ENCODE peak calls at places on chromosomes 16 and 17, in seven cellular contexts. H is hepatocyte, Q is astrocyte, F is fibroblast of lung, G is PC-9, I is GM23338, S is neural progenitor cell. T is an unnamed sample.
A peak's percentile ranks its signal among the peaks of the same experiment; 100 is the strongest.

GRCh38 chr17:77664097-77664729 is 294.3 kb upstream of the TNRC6C start:
- DNase-seq in S (no peak), F (no peak), G (no peak), Q (no peak), I (no peak), H (no peak), T (no peak)

GRCh38 chr17:6555331-6556120 is 829 bp downstream of the PITPNM3 start:
- DNase-seq in Q (peak; percentile 49), I (peak; percentile 78), H (peak; percentile 50), G (peak; percentile 50), S (peak; percentile 74), F (no peak), T (peak; percentile 84)

GRCh38 chr17:73126716-73127473 is 34.4 kb upstream of the SLC39A11 start:
- DNase-seq in Q (no peak), H (no peak), I (no peak), G (no peak), S (no peak), F (no peak), T (peak; percentile 17)

GRCh38 chr17:77927777-77928518 is 30.6 kb upstream of the TNRC6C start:
- DNase-seq in Q (no peak), F (no peak), H (no peak), S (no peak), I (no peak), G (no peak), T (no peak)

GRCh38 chr17:77936881-77937280 is 21.6 kb upstream of the TNRC6C start:
- DNase-seq in H (no peak), G (no peak), Q (no peak), F (no peak), I (no peak), S (no peak), T (no peak)

GRCh38 chr16:51818342-51818944 is 667.4 kb upstream of the SALL1 start:
- DNase-seq in G (no peak), H (peak; percentile 53), S (peak; percentile 74), Q (peak; percentile 4), F (peak; percentile 80), I (peak; percentile 78), T (peak; percentile 64)

GRCh38 chr17:61645898-61646297 is 54.9 kb upstream of the NACA2 start:
- DNase-seq in H (no peak), F (no peak), S (no peak), G (no peak), Q (no peak), I (no peak), T (no peak)

GRCh38 chr17:38352245-38353083 is 820 bp downstream of the SOCS7 start:
- DNase-seq in G (no peak), H (peak; percentile 34), Q (peak; percentile 15), F (peak; percentile 12), I (peak; percentile 69), S (peak; percentile 58), T (peak; percentile 64)

GRCh38 chr16:69366431-69366830 is 14.8 kb upstream of the TMED6 start:
- DNase-seq in Q (no peak), H (no peak), I (no peak), F (no peak), S (no peak), G (no peak), T (no peak)

GRCh38 chr17:74404802-74405201 is 27.1 kb upstream of the GPRC5C start:
- DNase-seq in G (no peak), F (no peak), I (no peak), H (no peak), S (no peak), Q (no peak), T (no peak)

GRCh38 chr17:52546990-52547389 is 388.5 kb upstream of the CA10 start:
- DNase-seq in G (no peak), S (no peak), I (no peak), F (no peak), Q (no peak), H (no peak), T (no peak)

GRCh38 chr17:71966459-71967313 is 154.1 kb upstream of the SOX9 start:
- DNase-seq in H (no peak), G (no peak), S (no peak), I (no peak), F (no peak), Q (peak; percentile 21), T (peak; percentile 51)

GRCh38 chr17:20611314-20611713 is 31.8 kb downstream of the CDRT15L2 start:
- DNase-seq in I (peak; percentile 33), G (no peak), F (no peak), H (no peak), Q (no peak), S (peak; percentile 17), T (no peak)

GRCh38 chr17:71434716-71435115 is 686.1 kb upstream of the SOX9 start:
- DNase-seq in F (no peak), S (no peak), H (no peak), G (no peak), I (no peak), Q (no peak), T (no peak)

GRCh38 chr16:12458591-12459400 is 344.9 kb downstream of the CPPED1 start:
- DNase-seq in H (no peak), G (no peak), I (no peak), S (no peak), Q (no peak), F (no peak), T (no peak)

GRCh38 chr17:3888343-3889171 is 4.3 kb downstream of the CAMKK1 start:
- DNase-seq in I (peak; percentile 87), F (peak; percentile 81), H (peak; percentile 72), G (peak; percentile 74), S (peak; percentile 68), Q (peak; percentile 89), T (peak; percentile 99)

DNA sequence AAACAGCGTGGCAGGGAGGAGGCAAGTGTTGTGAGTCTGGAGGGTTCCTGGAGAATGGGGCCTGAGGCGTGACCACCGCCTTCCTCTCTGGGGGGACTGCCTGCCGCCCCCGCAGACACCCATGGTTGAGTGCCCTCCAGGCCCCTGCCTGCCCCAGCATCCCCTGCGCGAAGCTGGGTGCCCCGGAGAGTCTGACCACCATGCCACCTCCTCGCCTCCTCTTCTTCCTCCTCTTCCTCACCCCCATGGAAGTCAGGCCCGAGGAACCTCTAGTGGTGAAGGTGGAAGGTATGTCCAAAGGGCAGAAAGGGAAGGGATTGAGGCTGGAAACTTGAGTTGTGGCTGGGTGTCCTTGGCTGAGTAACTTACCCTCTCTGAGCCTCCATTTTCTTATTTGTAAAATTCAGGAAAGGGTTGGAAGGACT is at the start of gene CD19:
- DNase-seq in G (no peak), H (no peak), Q (no peak), S (no peak), F (no peak), I (no peak), T (no peak)
- H3K4me2 ChIP-seq in G (no peak within 1 kb of the TSS), H (no peak within 1 kb of the TSS), Q (no peak within 1 kb of the TSS), S (peak within 1 kb of the TSS; percentile 66), F (no peak within 1 kb of the TSS), I (no peak within 1 kb of the TSS), T (no peak within 1 kb of the TSS)

DNA sequence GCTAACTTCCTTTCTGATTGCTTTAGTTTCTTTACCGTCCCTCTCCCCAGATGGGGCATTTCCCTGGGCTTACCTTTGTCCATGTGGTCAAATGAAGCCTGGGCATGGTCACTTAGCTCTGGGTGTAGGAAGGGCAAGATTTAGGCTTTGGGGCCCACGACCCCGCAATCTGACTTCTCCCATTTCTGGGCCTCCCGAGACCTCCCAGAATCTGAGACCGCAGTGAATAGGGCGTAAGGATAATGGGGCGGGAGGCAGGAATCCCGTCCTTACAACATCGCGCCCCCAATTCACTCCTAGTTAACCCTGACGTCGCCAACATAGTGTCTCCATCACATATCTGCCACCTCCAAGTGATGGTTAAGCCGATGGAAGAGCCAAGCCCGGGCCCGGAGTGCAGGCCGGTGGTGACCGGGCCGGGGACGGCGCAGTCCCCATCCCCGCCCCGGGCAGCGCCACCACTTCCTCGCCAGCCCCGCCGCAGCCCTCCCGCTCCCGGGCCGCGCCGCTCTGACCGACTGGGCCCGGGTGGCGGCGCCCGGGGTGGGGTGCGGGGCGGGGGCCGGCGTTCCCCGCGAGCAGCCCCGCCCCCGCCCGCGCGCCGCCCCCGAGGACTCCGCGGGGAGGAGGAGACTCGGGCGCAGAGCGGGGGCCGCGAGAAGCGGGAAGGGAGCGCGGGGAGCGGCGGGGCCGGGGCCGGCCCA is at the start of gene RHBDL3:
- DNase-seq in Q (no peak), F (no peak), H (no peak), I (peak; percentile 70), S (peak; percentile 67), G (no peak), T (peak; percentile 39)
- TF ChIP-seq EZH2 in Q (no peak), F (peak; percentile 90), H (peak; percentile 67), I (peak; percentile 26), S (peak; percentile 40), G (peak; percentile 65), T (peak; percentile 61)

DNA sequence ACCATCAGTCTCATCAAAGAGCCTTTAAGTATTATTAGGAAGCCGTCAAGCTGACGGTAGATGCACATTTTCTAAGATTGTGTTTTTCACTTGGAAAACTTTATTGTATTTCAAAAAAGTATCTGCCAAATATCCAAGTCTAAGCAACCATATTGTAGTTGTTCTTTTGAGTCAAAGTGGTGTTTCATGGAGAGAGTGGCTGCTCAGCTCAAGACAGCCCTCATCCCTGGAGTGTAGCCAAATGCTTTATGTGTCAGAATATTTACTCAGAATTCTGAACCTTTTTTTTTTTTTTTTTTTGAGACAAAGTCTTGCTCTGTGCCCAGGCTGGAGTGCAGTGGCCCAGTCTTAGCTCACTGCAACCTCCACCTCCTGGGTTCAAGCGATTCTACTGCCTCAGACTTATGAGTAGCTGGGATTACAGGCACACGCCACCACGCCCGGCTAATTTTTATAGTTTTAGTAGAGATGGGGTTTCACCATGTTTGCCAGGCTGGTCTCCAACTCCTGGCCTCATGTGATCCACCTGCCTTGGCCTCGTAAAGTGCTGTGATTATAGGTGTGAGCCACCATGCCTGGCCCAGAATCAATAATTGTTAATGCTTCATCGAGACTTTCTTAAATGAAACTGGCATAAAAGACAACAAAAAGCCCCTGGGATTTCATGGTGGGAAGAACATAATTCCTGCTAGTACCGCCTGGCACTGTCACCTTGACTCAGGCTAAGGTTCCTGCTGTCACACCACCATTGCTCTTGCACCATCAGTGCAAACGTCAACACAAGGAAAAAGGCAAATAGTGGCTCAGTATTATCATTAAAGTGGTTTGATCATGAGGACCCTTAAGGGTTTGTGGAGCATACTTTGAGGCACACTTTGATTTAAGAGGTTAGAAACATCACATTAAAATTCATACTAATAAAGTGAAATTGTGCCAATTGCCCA is 45.5 kb downstream of the PRKCA start:
- DNase-seq in F (peak; percentile 47), Q (no peak), I (no peak), S (no peak), H (peak; percentile 35), G (no peak), T (peak; percentile 73)
- H3K4me2 ChIP-seq in F (peak overlapping the region; percentile 65), Q (peak overlapping the region; percentile 69), I (no peak overlapping the region), S (no peak overlapping the region), H (peak overlapping the region; percentile 32), G (peak overlapping the region; percentile 56), T (peak overlapping the region; percentile 36)

DNA sequence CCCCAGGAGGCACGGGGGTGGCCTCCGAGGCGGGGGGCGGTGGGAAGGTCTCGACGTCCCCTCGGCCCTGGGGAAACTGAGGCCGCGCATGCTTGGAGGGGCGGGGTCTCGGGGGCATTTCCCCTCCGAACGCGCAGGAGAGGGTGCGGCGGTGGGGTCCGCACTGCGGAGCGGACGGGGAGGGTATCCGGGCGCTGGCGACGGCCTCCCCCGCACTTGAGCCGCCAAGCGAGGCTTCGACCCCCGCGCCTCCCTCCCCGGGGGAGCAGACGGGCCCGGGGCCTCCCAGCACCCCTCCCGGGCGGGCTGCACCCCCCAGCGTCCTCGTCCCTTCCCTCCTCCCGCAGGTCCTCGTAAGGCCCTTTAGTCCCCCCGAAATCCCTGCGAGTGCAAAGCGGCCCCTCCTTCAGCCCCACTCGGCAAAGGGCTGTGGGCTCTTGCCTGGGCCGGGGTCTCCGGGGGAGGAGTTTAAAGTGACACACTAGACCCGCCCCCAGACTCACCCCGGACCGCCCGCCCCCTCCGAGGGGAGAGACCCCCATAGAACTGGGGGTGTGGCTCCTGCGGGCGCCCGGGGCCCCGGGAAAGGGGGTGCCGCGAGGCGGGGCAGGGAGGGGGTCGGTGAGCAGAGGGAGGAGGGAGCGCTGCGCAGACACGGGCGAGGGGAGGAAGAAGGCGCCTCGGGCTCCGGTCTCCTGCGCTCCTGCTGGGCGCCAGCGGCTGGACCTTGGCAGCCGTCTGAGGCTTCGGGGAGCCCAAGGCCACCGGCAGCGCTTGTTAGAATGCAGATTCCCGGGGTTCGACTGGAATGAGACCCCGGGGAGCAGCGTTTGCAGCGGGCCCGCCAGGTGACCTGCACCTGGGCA is 642 bp downstream of the BAIAP3 start:
- DNase-seq in S (peak; percentile 54), Q (no peak), G (no peak), H (no peak), F (no peak), I (peak; percentile 59), T (no peak)
- TF ChIP-seq EZH2 in S (peak; percentile 94), Q (peak; percentile 74), G (no peak), H (no peak), F (no peak), I (no peak), T (peak; percentile 85)